ENCODE peak calls at places on chromosome 22, in five cellular contexts. One of them, this sample, is unnamed.

GRCh38 chr22:50599816-50600454 is 658 bp upstream of the MAPK8IP2 start:
- DNase-seq in effector memory CD4-positive, alpha-beta T cell: peak; percentile 37
- DNase-seq in CD8-positive, alpha-beta T cell: peak; percentile 76
- DNase-seq in GM23248: peak; percentile 64
- DNase-seq in IMR-90: no peak
- DNase-seq in this sample: peak; percentile 51

GRCh38 chr22:40387758-40388157 is 17.4 kb downstream of the SGSM3 start:
- DNase-seq in effector memory CD4-positive, alpha-beta T cell: no peak
- DNase-seq in GM23248: no peak
- DNase-seq in CD8-positive, alpha-beta T cell: no peak
- DNase-seq in IMR-90: no peak
- DNase-seq in this sample: no peak

GRCh38 chr22:23179381-23180294 is 671 bp upstream of the BCR start:
- DNase-seq in IMR-90: no peak
- DNase-seq in effector memory CD4-positive, alpha-beta T cell: no peak
- DNase-seq in GM23248: peak; percentile 39
- DNase-seq in CD8-positive, alpha-beta T cell: no peak
- DNase-seq in this sample: peak; percentile 37

GRCh38 chr22:30235687-30236170 is 10.8 kb downstream of the LIF start:
- DNase-seq in GM23248: peak; percentile 48
- DNase-seq in effector memory CD4-positive, alpha-beta T cell: no peak
- DNase-seq in CD8-positive, alpha-beta T cell: no peak
- DNase-seq in IMR-90: peak; percentile 88
- DNase-seq in this sample: no peak

GRCh38 chr22:18057568-18058209 is 20.1 kb upstream of the PEX26 start:
- DNase-seq in GM23248: peak; percentile 100
- DNase-seq in CD8-positive, alpha-beta T cell: no peak
- DNase-seq in effector memory CD4-positive, alpha-beta T cell: no peak
- DNase-seq in IMR-90: peak; percentile 100
- DNase-seq in this sample: peak; percentile 71

GRCh38 chr22:46053563-46054090 is 76.7 kb upstream of the WNT7B start:
- DNase-seq in IMR-90: peak; percentile 38
- DNase-seq in effector memory CD4-positive, alpha-beta T cell: peak; percentile 56
- DNase-seq in GM23248: peak; percentile 87
- DNase-seq in CD8-positive, alpha-beta T cell: peak; percentile 84
- DNase-seq in this sample: peak; percentile 92

GRCh38 chr22:28341001-28341400 is 338.6 kb downstream of the TTC28 start:
- DNase-seq in IMR-90: peak; percentile 12
- DNase-seq in effector memory CD4-positive, alpha-beta T cell: no peak
- DNase-seq in CD8-positive, alpha-beta T cell: no peak
- DNase-seq in GM23248: peak; percentile 65
- DNase-seq in this sample: no peak

GRCh38 chr22:22877523-22878210 is 9.9 kb upstream of the IGLL5 start:
- DNase-seq in effector memory CD4-positive, alpha-beta T cell: peak; percentile 74
- DNase-seq in GM23248: peak; percentile 74
- DNase-seq in IMR-90: peak; percentile 45
- DNase-seq in CD8-positive, alpha-beta T cell: peak; percentile 91
- DNase-seq in this sample: no peak

GRCh38 chr22:28112548-28113043 is 193.5 kb upstream of the PITPNB start:
- DNase-seq in effector memory CD4-positive, alpha-beta T cell: no peak
- DNase-seq in GM23248: peak; percentile 95
- DNase-seq in CD8-positive, alpha-beta T cell: no peak
- DNase-seq in IMR-90: peak; percentile 43
- DNase-seq in this sample: peak; percentile 80

GRCh38 chr22:21759631-21760030 is 24.0 kb upstream of the YPEL1 start:
- DNase-seq in GM23248: no peak
- DNase-seq in CD8-positive, alpha-beta T cell: no peak
- DNase-seq in IMR-90: no peak
- DNase-seq in effector memory CD4-positive, alpha-beta T cell: no peak
- DNase-seq in this sample: no peak

GRCh38 chr22:24400726-24401596 is 26.4 kb upstream of the ADORA2A start:
- DNase-seq in IMR-90: peak; percentile 45
- DNase-seq in effector memory CD4-positive, alpha-beta T cell: no peak
- DNase-seq in GM23248: peak; percentile 61
- DNase-seq in CD8-positive, alpha-beta T cell: no peak
- DNase-seq in this sample: no peak

GRCh38 chr22:41699264-41700104 is at the start of gene MEI1:
- DNase-seq in CD8-positive, alpha-beta T cell: peak; percentile 94
- DNase-seq in IMR-90: peak; percentile 56
- DNase-seq in GM23248: peak; percentile 70
- DNase-seq in effector memory CD4-positive, alpha-beta T cell: peak; percentile 88
- DNase-seq in this sample: peak; percentile 92

GRCh38 chr22:33821290-33821689 is 99.0 kb downstream of the LARGE1 start:
- DNase-seq in CD8-positive, alpha-beta T cell: no peak
- DNase-seq in IMR-90: no peak
- DNase-seq in GM23248: peak; percentile 46
- DNase-seq in effector memory CD4-positive, alpha-beta T cell: no peak
- DNase-seq in this sample: no peak

GRCh38 chr22:27748355-27749168 is 53.0 kb downstream of the MN1 start:
- DNase-seq in IMR-90: peak; percentile 58
- DNase-seq in CD8-positive, alpha-beta T cell: no peak
- DNase-seq in GM23248: peak; percentile 87
- DNase-seq in effector memory CD4-positive, alpha-beta T cell: no peak
- DNase-seq in this sample: no peak

GRCh38 chr22:20222764-20223420 is 45.2 kb downstream of the RTN4R start:
- DNase-seq in IMR-90: no peak
- DNase-seq in GM23248: no peak
- DNase-seq in CD8-positive, alpha-beta T cell: no peak
- DNase-seq in effector memory CD4-positive, alpha-beta T cell: no peak
- DNase-seq in this sample: no peak

GRCh38 chr22:32971252-32971651 is 86.9 kb downstream of the SYN3 start:
- DNase-seq in IMR-90: no peak
- DNase-seq in GM23248: no peak
- DNase-seq in CD8-positive, alpha-beta T cell: no peak
- DNase-seq in effector memory CD4-positive, alpha-beta T cell: no peak
- DNase-seq in this sample: no peak

GRCh38 chr22:19717691-19718254 is 3.5 kb downstream of the SEPTIN5 start:
- DNase-seq in GM23248: peak; percentile 84
- DNase-seq in CD8-positive, alpha-beta T cell: peak; percentile 90
- DNase-seq in IMR-90: peak; percentile 52
- DNase-seq in effector memory CD4-positive, alpha-beta T cell: peak; percentile 65
- DNase-seq in this sample: peak; percentile 84

GRCh38 chr22:29306175-29306829 is at the start of gene GAS2L1:
- DNase-seq in GM23248: peak; percentile 94
- DNase-seq in CD8-positive, alpha-beta T cell: no peak
- DNase-seq in effector memory CD4-positive, alpha-beta T cell: peak; percentile 13
- DNase-seq in IMR-90: peak; percentile 73
- DNase-seq in this sample: peak; percentile 93

GRCh38 chr22:47797546-47797945 is 1035.1 kb downstream of the TBC1D22A start:
- DNase-seq in IMR-90: no peak
- DNase-seq in effector memory CD4-positive, alpha-beta T cell: no peak
- DNase-seq in GM23248: no peak
- DNase-seq in CD8-positive, alpha-beta T cell: no peak
- DNase-seq in this sample: no peak

GRCh38 chr22:49503321-49503720 is 324.4 kb downstream of the BRD1 start:
- DNase-seq in GM23248: no peak
- DNase-seq in effector memory CD4-positive, alpha-beta T cell: no peak
- DNase-seq in CD8-positive, alpha-beta T cell: no peak
- DNase-seq in IMR-90: no peak
- DNase-seq in this sample: no peak

GRCh38 chr22:27754247-27754887 is 47.2 kb downstream of the MN1 start:
- DNase-seq in CD8-positive, alpha-beta T cell: no peak
- DNase-seq in GM23248: peak; percentile 65
- DNase-seq in effector memory CD4-positive, alpha-beta T cell: no peak
- DNase-seq in IMR-90: no peak
- DNase-seq in this sample: no peak

GRCh38 chr22:23606204-23607131 is 25.7 kb downstream of the DRICH1 start:
- DNase-seq in CD8-positive, alpha-beta T cell: no peak
- DNase-seq in GM23248: no peak
- DNase-seq in IMR-90: no peak
- DNase-seq in effector memory CD4-positive, alpha-beta T cell: no peak
- DNase-seq in this sample: no peak

GRCh38 chr22:29799217-29799680 is 32.1 kb downstream of the UQCR10 start:
- DNase-seq in IMR-90: peak; percentile 94
- DNase-seq in GM23248: peak; percentile 98
- DNase-seq in CD8-positive, alpha-beta T cell: no peak
- DNase-seq in effector memory CD4-positive, alpha-beta T cell: no peak
- DNase-seq in this sample: peak; percentile 94

GRCh38 chr22:45804986-45805325 is 133.3 kb downstream of the ATXN10 start:
- DNase-seq in GM23248: peak; percentile 96
- DNase-seq in effector memory CD4-positive, alpha-beta T cell: no peak
- DNase-seq in IMR-90: peak; percentile 98
- DNase-seq in CD8-positive, alpha-beta T cell: no peak
- DNase-seq in this sample: no peak

GRCh38 chr22:40050258-40050657 is 55.5 kb downstream of the FAM83F start:
- DNase-seq in IMR-90: no peak
- DNase-seq in GM23248: no peak
- DNase-seq in CD8-positive, alpha-beta T cell: no peak
- DNase-seq in effector memory CD4-positive, alpha-beta T cell: no peak
- DNase-seq in this sample: no peak

GRCh38 chr22:49290711-49291110 is 537.0 kb downstream of the BRD1 start:
- DNase-seq in effector memory CD4-positive, alpha-beta T cell: no peak
- DNase-seq in IMR-90: no peak
- DNase-seq in GM23248: no peak
- DNase-seq in CD8-positive, alpha-beta T cell: no peak
- DNase-seq in this sample: no peak

GRCh38 chr22:50532353-50532700 is 2.5 kb upstream of the TYMP start:
- DNase-seq in IMR-90: no peak
- DNase-seq in effector memory CD4-positive, alpha-beta T cell: no peak
- DNase-seq in GM23248: no peak
- DNase-seq in CD8-positive, alpha-beta T cell: no peak
- DNase-seq in this sample: no peak

GRCh38 chr22:37806409-37807338 is 1.1 kb upstream of the GCAT start:
- DNase-seq in GM23248: peak; percentile 86
- DNase-seq in IMR-90: peak; percentile 52
- DNase-seq in CD8-positive, alpha-beta T cell: no peak
- DNase-seq in effector memory CD4-positive, alpha-beta T cell: no peak
- DNase-seq in this sample: no peak
- H3K27ac ChIP-seq in GM23248: peak overlapping the region; percentile 74
- H3K27ac ChIP-seq in IMR-90: no peak overlapping the region
- H3K27ac ChIP-seq in CD8-positive, alpha-beta T cell: no peak overlapping the region
- H3K27ac ChIP-seq in effector memory CD4-positive, alpha-beta T cell: no peak overlapping the region
- H3K27ac ChIP-seq in this sample: peak overlapping the region; percentile 92

GRCh38 chr22:26679003-26679629 is 21.7 kb downstream of the MIAT start:
- DNase-seq in GM23248: peak; percentile 81
- DNase-seq in CD8-positive, alpha-beta T cell: peak; percentile 80
- DNase-seq in effector memory CD4-positive, alpha-beta T cell: peak; percentile 61
- DNase-seq in IMR-90: peak; percentile 71
- DNase-seq in this sample: peak; percentile 80

GRCh38 chr22:26680485-26680884 is 23.1 kb downstream of the MIAT start:
- DNase-seq in effector memory CD4-positive, alpha-beta T cell: no peak
- DNase-seq in GM23248: no peak
- DNase-seq in CD8-positive, alpha-beta T cell: no peak
- DNase-seq in IMR-90: no peak
- DNase-seq in this sample: no peak

GRCh38 chr22:26684173-26684572 is 26.8 kb downstream of the MIAT start:
- DNase-seq in IMR-90: no peak
- DNase-seq in GM23248: no peak
- DNase-seq in effector memory CD4-positive, alpha-beta T cell: no peak
- DNase-seq in CD8-positive, alpha-beta T cell: no peak
- DNase-seq in this sample: no peak

GRCh38 chr22:26677217-26677616 is 19.8 kb downstream of the MIAT start:
- DNase-seq in effector memory CD4-positive, alpha-beta T cell: no peak
- DNase-seq in GM23248: no peak
- DNase-seq in IMR-90: no peak
- DNase-seq in CD8-positive, alpha-beta T cell: no peak
- DNase-seq in this sample: no peak

DNA sequence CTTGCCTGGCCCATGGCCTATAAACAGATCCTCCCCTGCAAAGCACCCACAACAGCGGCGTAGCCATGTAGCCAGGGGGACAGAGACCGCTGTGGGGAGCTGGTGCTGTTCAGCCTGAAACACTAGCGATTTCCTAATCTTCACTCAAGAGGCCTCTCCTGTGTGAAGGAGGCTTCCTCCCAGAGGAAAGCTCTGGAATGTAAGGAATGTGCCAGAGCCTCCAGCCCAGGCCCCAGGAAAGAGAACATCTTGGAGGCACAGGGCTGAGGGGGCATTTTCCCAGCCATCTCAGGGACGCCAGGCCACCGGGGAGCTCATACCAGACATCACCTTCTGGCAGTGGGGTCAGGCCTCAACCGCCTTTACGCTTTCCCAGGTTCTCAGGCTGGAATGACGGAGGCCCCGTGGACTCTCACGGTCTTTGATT is 24.0 kb downstream of the MIAT start:
- DNase-seq in CD8-positive, alpha-beta T cell: no peak
- DNase-seq in GM23248: peak; percentile 35
- DNase-seq in IMR-90: peak; percentile 67
- DNase-seq in effector memory CD4-positive, alpha-beta T cell: no peak
- DNase-seq in this sample: no peak
- H3K4me3 ChIP-seq in CD8-positive, alpha-beta T cell: no peak overlapping the region
- H3K4me3 ChIP-seq in GM23248: no peak overlapping the region
- H3K4me3 ChIP-seq in IMR-90: no peak overlapping the region
- H3K4me3 ChIP-seq in effector memory CD4-positive, alpha-beta T cell: no peak overlapping the region
- H3K4me3 ChIP-seq in this sample: no peak overlapping the region

DNA sequence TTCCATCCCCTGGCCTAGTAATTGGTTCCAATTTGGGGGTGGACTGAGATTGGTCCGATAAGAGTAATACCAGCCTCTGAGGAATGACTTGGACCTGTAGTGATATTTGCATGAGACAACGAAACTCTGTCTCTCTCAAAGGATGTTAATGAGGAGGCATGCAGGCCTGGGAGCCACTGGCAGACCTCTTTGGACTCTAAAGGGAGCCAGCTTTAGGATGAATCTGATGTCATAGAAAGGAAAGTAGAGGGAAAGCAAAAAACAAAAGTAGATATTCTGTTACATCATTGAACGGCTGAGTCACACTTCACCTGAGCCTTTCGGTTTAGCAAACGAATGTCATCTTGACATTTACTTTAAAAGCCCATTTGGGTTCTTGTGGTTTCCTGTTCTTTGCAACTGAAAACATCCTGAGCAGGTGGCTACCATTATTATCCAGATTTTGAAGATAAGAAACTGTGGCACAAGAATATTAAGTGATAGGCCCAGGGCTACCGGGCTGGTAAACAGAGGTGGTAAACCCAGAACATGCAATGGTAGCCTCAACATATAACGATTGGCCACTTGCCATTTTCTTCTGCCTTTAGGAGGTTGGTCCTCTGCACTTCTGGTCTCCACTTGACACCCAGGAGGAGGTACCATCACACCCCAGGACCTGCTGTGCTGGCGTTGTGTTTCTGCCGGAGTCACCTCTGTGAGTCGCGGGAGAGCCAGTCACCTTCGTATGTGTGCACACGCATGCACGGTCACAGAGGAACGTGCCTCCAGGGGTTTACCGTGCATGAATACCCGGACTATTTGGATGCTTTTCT is 42.7 kb downstream of the RTL6 start:
- DNase-seq in CD8-positive, alpha-beta T cell: peak; percentile 82
- DNase-seq in effector memory CD4-positive, alpha-beta T cell: peak; percentile 43
- DNase-seq in GM23248: no peak
- DNase-seq in IMR-90: no peak
- DNase-seq in this sample: no peak
- H3K27ac ChIP-seq in CD8-positive, alpha-beta T cell: peak overlapping the region; percentile 33
- H3K27ac ChIP-seq in effector memory CD4-positive, alpha-beta T cell: peak overlapping the region; percentile 61
- H3K27ac ChIP-seq in GM23248: no peak overlapping the region
- H3K27ac ChIP-seq in IMR-90: no peak overlapping the region
- H3K27ac ChIP-seq in this sample: no peak overlapping the region

DNA sequence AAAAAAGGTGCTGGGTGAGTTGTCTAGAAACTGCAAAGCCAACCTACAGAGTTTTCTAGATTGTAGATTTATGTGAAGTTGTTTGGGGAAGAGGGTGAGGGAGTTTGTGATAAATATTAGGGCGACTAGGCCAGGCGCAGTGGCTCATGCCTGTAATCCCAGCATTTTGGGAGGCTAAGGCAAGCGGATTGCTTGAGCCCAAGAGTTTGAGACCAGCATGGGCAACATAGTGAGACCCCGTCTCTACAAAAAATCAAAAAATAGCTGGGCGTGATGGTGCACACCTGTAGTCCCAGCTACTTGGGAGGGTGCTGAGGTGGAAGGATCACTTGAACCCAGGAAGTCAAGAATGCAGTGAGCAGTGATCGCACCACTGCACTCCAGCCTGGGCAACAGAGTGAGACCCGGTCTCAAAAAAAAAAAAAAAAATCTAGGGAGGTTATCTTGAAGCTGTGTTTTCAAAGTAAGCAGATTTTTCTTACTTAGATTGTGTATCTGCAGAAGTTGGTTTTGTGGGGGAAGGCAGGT is 844 bp downstream of the APOL6 start:
- DNase-seq in effector memory CD4-positive, alpha-beta T cell: no peak
- DNase-seq in CD8-positive, alpha-beta T cell: peak; percentile 49
- DNase-seq in GM23248: no peak
- DNase-seq in IMR-90: no peak
- DNase-seq in this sample: no peak
- H3K4me3 ChIP-seq in effector memory CD4-positive, alpha-beta T cell: peak overlapping the region; percentile 80
- H3K4me3 ChIP-seq in CD8-positive, alpha-beta T cell: peak overlapping the region; percentile 88
- H3K4me3 ChIP-seq in GM23248: peak overlapping the region; percentile 96
- H3K4me3 ChIP-seq in IMR-90: peak overlapping the region; percentile 73
- H3K4me3 ChIP-seq in this sample: peak overlapping the region; percentile 91

This sample was measured in psoas muscle.